ENCODE peak calls at places on chromosomes 12 and 14, in four cellular contexts. K, D, L and T are unnamed samples.

GRCh38 chr12:1552978-1553471 is 41.4 kb downstream of the FBXL14 start:
- DNase-seq in K (peak), D (no peak), L (no peak), T (no peak)

GRCh38 chr14:87993485-87993809 is 465 bp upstream of the GALC start:
- DNase-seq in K (no peak), D (no peak), L (no peak), T (no peak)

GRCh38 chr14:61379639-61380184 is 58.3 kb downstream of the PRKCH start:
- DNase-seq in L (no peak), K (no peak), D (no peak), T (no peak)

GRCh38 chr14:100662850-100663527 is 63.7 kb upstream of the DLK1 start:
- DNase-seq in L (peak), D (peak), K (peak), T (peak)

GRCh38 chr12:7374423-7375144 is 69.4 kb downstream of the CD163L1 start:
- DNase-seq in K (peak), D (peak), L (peak), T (peak)

GRCh38 chr12:78864483-78865296 is at the start of gene SYT1:
- DNase-seq in L (peak), K (peak), D (peak), T (peak)

GRCh38 chr14:72178517-72178916 is 246.3 kb downstream of the RGS6 start:
- DNase-seq in L (peak), K (no peak), D (no peak), T (no peak)

GRCh38 chr12:95976416-95976832 is 19.7 kb downstream of the HAL start:
- DNase-seq in L (peak), D (peak), K (peak), T (peak)

GRCh38 chr12:83573676-83574075 is 887.0 kb downstream of the TMTC2 start:
- DNase-seq in D (no peak), K (peak), L (peak), T (peak)

GRCh38 chr12:131007031-131007793 is 53.5 kb downstream of the ADGRD1 start:
- DNase-seq in K (peak), D (peak), L (no peak), T (no peak)

GRCh38 chr12:96047621-96048211 is 12.3 kb upstream of the LTA4H start:
- DNase-seq in K (peak), D (peak), L (no peak), T (peak)

DNA sequence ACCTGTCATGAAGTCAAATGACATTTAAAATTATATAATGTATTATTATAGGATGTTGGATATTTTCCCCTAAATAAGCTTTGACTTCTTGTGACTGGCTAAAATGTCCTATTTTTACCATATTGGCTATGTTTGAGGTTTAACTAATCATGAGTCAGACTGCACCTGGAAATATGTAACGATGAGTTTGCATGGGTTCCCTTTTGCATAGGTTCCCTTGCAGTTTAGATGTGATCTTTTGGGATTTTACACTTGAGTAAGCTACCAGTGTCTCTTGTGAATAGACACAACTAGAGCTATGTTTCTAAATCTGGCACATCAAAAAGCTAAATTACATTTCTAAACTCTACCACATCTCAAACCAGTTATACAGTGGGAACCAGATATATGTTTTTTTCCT is 5.2 kb downstream of the PDZRN4 start:
- DNase-seq in L (no peak), D (no peak), K (no peak), T (no peak)
- H3K4me3 ChIP-seq in L (no peak), D (no peak), K (no peak), T (no peak)

GRCh38 chr14:52703225-52703624 is 3.8 kb upstream of the PSMC6 start:
- DNase-seq in K (peak), L (no peak), D (peak), T (peak)

GRCh38 chr14:52706286-52706685 is 714 bp upstream of the PSMC6 start:
- DNase-seq in D (no peak), K (no peak), L (no peak), T (no peak)

GRCh38 chr14:52700701-52701172 is 5.4 kb upstream of the ERO1A start:
- DNase-seq in L (no peak), K (no peak), D (no peak), T (peak)

GRCh38 chr14:52703664-52704063 is 3.3 kb upstream of the PSMC6 start:
- DNase-seq in D (no peak), L (no peak), K (no peak), T (no peak)

GRCh38 chr14:52701223-52701622 is 5.8 kb upstream of the PSMC6 start:
- DNase-seq in L (no peak), K (no peak), D (no peak), T (peak)
- H3K4me3 ChIP-seq in L (no peak), K (no peak), D (no peak), T (no peak)

DNA sequence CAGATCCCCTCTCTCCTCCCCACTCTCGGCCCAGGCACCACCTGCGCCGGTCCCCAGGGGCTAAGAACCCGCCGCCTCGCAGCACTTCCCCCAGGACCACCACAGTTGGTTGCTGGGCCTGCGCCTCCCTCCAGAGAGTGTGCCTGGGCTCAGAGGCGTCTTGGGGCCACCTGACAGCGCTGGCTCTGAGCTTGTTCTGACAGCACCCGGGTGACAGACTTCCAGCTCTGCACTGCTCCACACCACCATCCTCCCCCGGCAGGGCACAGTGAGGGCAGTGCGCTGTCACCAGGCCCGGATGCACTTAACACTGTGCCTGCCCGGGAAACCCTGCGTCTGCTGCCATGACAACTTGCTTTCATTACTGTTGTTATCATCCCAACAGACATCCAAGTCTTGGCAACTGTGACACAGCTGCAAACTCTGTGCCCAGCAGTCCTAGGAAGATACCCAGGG is 6.6 kb downstream of the BRF1 start:
- DNase-seq in K (peak), L (peak), D (peak), T (peak)
- H3K4me3 ChIP-seq in K (no peak), L (no peak), D (no peak), T (no peak)

GRCh38 chr12:14577344-14577743 is 9.7 kb upstream of the PLBD1 start:
- DNase-seq in K (peak), D (no peak), L (no peak), T (no peak)
- H3K4me3 ChIP-seq in K (no peak), D (no peak), L (no peak), T (no peak)

GRCh38 chr14:28763914-28764848 is 2.4 kb upstream of the FOXG1 start:
- DNase-seq in L (peak), K (no peak), D (no peak), T (no peak)

GRCh38 chr14:28765169-28765906 is 1.2 kb upstream of the FOXG1 start:
- DNase-seq in K (no peak), L (peak), D (no peak), T (no peak)

GRCh38 chr14:28767239-28767850 is 758 bp downstream of the FOXG1 start:
- DNase-seq in K (no peak), D (no peak), L (no peak), T (no peak)

GRCh38 chr14:28766505-28767238 is at the start of gene FOXG1:
- DNase-seq in D (peak), L (peak), K (peak), T (peak)

DNA sequence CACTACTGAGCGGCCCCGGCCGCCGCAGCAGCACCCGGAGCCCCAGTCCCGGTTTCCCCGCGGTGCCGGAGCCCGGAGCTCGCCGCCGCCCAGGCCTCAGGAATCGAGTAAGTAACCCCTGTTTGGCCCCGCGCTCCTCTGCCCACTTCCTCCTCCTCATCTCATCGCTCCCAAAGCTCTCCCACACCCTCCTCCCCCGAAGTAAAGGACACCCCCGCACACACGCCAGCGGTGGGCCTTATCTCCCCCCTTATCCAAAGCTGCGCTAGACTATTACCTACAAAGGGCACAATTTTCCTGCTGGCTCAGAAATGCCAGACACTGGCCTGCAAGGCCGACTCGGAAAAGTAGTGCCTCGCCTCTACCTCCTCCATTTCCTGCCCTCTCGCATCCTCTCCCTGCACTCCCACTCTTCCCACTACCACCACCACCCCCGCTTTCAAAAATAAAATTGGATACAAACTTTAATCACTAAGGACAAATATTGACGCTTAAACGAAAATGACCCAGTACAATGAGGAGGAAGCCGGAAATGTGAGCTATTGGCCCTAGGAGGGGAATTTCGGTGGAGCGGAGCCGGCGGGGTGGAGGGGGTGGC is 581 bp upstream of the FOXG1 start:
- DNase-seq in D (no peak), K (no peak), L (peak), T (no peak)
- H3K4me3 ChIP-seq in D (peak), K (peak), L (peak), T (peak)

GRCh38 chr12:116456683-116457082 is 102.5 kb upstream of the MAP1LC3B2 start:
- DNase-seq in K (peak), D (peak), L (no peak), T (peak)
- H3K4me3 ChIP-seq in K (no peak), D (no peak), L (no peak), T (no peak)

GRCh38 chr12:47214771-47215170 is 135.0 kb upstream of the AMIGO2 start:
- DNase-seq in K (no peak), L (no peak), D (no peak), T (no peak)
- H3K4me3 ChIP-seq in K (no peak), L (no peak), D (no peak), T (no peak)

DNA sequence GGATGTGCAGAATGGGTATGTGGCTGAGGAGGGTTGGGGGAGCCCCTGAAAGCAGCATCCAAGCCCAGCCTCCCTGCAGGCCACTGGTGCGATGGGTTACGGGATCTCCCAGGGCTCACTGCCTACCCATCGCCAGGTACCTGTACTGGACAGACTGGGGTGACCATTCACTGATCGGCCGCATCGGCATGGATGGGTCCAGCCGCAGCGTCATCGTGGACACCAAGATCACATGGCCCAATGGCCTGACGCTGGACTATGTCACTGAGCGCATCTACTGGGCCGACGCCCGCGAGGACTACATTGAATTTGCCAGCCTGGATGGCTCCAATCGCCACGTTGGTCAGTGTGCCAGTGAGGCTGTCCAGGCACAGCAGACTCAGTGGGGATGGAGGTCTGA is 18.3 kb upstream of the NXPH4 start:
- DNase-seq in L (no peak), D (no peak), K (no peak), T (no peak)
- H3K4me3 ChIP-seq in L (no peak), D (no peak), K (no peak), T (no peak)

GRCh38 chr12:16884056-16884455 is 278.1 kb upstream of the LMO3 start:
- DNase-seq in K (no peak), L (no peak), D (no peak), T (no peak)

GRCh38 chr12:16884819-16885218 is 278.9 kb upstream of the LMO3 start:
- DNase-seq in D (no peak), K (no peak), L (no peak), T (no peak)

GRCh38 chr12:16881986-16882385 is 276.0 kb upstream of the LMO3 start:
- DNase-seq in L (no peak), D (no peak), K (no peak), T (no peak)

DNA sequence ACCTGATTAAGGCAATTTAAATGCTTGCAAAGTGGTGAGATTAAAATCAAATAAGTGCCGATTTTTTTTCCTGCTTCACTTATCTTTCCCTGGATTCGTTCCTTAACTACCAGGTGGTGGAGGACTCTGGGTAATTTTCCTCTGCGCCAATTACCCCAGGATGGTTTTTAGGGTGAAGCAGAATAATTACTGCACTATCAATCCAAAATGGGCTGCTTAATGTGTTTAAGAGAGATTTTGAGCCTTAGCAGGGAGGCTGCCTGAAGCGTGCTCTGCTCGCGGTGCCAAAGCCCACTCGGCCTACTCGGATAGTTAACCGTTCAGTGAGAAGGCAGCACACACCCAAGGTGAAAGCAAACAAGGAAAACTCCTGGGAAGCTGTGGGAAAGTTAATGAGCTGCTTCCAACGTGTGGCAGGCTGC is 274.9 kb upstream of the LMO3 start:
- DNase-seq in L (peak), K (no peak), D (no peak), T (no peak)
- H3K4me3 ChIP-seq in L (no peak), K (no peak), D (no peak), T (no peak)